ENCODE peak calls at places on chromosomes 12 and 14, in six cellular contexts. One of them, this sample, is unnamed.
A peak's percentile ranks its signal among the peaks of the same experiment; 100 is the strongest.

GRCh38 chr12:41645624-41646023 is 457.5 kb downstream of the PDZRN4 start:
- DNase-seq in mesenchymal stem cell: no peak
- DNase-seq in mesendoderm: no peak
- DNase-seq in IMR-90: no peak
- DNase-seq in trophoblast cell: no peak
- DNase-seq in H9: no peak
- DNase-seq in this sample: no peak

GRCh38 chr12:122471324-122472226 is 29.2 kb downstream of the ZCCHC8 start:
- DNase-seq in H9: no peak
- DNase-seq in IMR-90: peak; percentile 84
- DNase-seq in mesenchymal stem cell: peak; percentile 82
- DNase-seq in mesendoderm: peak; percentile 64
- DNase-seq in trophoblast cell: peak; percentile 35
- DNase-seq in this sample: peak; percentile 30

GRCh38 chr14:28767851-28768548 is 1.4 kb downstream of the FOXG1 start:
- DNase-seq in trophoblast cell: no peak
- DNase-seq in IMR-90: no peak
- DNase-seq in mesenchymal stem cell: no peak
- DNase-seq in H9: peak; percentile 90
- DNase-seq in mesendoderm: peak; percentile 92
- DNase-seq in this sample: no peak

GRCh38 chr14:69013943-69014782 is 35.1 kb upstream of the ACTN1 start:
- DNase-seq in trophoblast cell: no peak
- DNase-seq in IMR-90: peak; percentile 83
- DNase-seq in mesenchymal stem cell: peak; percentile 90
- DNase-seq in mesendoderm: peak; percentile 62
- DNase-seq in H9: peak; percentile 86
- DNase-seq in this sample: no peak

GRCh38 chr12:6262635-6263034 is 47.8 kb upstream of the PLEKHG6 start:
- DNase-seq in mesendoderm: no peak
- DNase-seq in IMR-90: no peak
- DNase-seq in mesenchymal stem cell: no peak
- DNase-seq in trophoblast cell: peak; percentile 17
- DNase-seq in H9: no peak
- DNase-seq in this sample: no peak

GRCh38 chr14:33120341-33120740 is 181.7 kb downstream of the NPAS3 start:
- DNase-seq in H9: no peak
- DNase-seq in trophoblast cell: no peak
- DNase-seq in mesenchymal stem cell: peak; percentile 92
- DNase-seq in IMR-90: no peak
- DNase-seq in mesendoderm: no peak
- DNase-seq in this sample: no peak

GRCh38 chr14:45212231-45212630 is 40.8 kb downstream of the MIS18BP1 start:
- DNase-seq in H9: no peak
- DNase-seq in IMR-90: no peak
- DNase-seq in mesenchymal stem cell: no peak
- DNase-seq in mesendoderm: peak; percentile 81
- DNase-seq in trophoblast cell: no peak
- DNase-seq in this sample: no peak

GRCh38 chr12:121598672-121599287 is 18.0 kb upstream of the KDM2B start:
- DNase-seq in IMR-90: no peak
- DNase-seq in H9: no peak
- DNase-seq in mesenchymal stem cell: no peak
- DNase-seq in mesendoderm: no peak
- DNase-seq in trophoblast cell: no peak
- DNase-seq in this sample: no peak

GRCh38 chr12:116636636-116637519 is 77.7 kb downstream of the MAP1LC3B2 start:
- DNase-seq in H9: no peak
- DNase-seq in IMR-90: no peak
- DNase-seq in trophoblast cell: no peak
- DNase-seq in mesendoderm: no peak
- DNase-seq in mesenchymal stem cell: no peak
- DNase-seq in this sample: no peak

GRCh38 chr14:58414845-58415244 is 12.5 kb downstream of the TIMM9 start:
- DNase-seq in mesendoderm: peak; percentile 79
- DNase-seq in mesenchymal stem cell: no peak
- DNase-seq in H9: no peak
- DNase-seq in IMR-90: no peak
- DNase-seq in trophoblast cell: no peak
- DNase-seq in this sample: no peak

GRCh38 chr12:93000026-93000425 is 70.9 kb upstream of the EEA1 start:
- DNase-seq in IMR-90: no peak
- DNase-seq in mesendoderm: no peak
- DNase-seq in H9: no peak
- DNase-seq in trophoblast cell: peak; percentile 45
- DNase-seq in mesenchymal stem cell: no peak
- DNase-seq in this sample: no peak

GRCh38 chr12:54588110-54588831 is at the start of gene PPP1R1A:
- DNase-seq in IMR-90: no peak
- DNase-seq in trophoblast cell: no peak
- DNase-seq in mesendoderm: peak; percentile 26
- DNase-seq in mesenchymal stem cell: no peak
- DNase-seq in H9: peak; percentile 71
- DNase-seq in this sample: peak; percentile 31

GRCh38 chr14:99475179-99475578 is 5.5 kb downstream of the SETD3 start:
- DNase-seq in trophoblast cell: peak; percentile 46
- DNase-seq in IMR-90: no peak
- DNase-seq in H9: no peak
- DNase-seq in mesenchymal stem cell: no peak
- DNase-seq in mesendoderm: peak; percentile 48
- DNase-seq in this sample: no peak

GRCh38 chr14:65434216-65434850 is 21.8 kb downstream of the FUT8 start:
- DNase-seq in trophoblast cell: no peak
- DNase-seq in mesenchymal stem cell: no peak
- DNase-seq in H9: no peak
- DNase-seq in IMR-90: no peak
- DNase-seq in mesendoderm: peak; percentile 90
- DNase-seq in this sample: no peak

GRCh38 chr12:107580750-107581529 is 104.7 kb upstream of the PWP1 start:
- DNase-seq in mesendoderm: peak; percentile 17
- DNase-seq in IMR-90: no peak
- DNase-seq in trophoblast cell: no peak
- DNase-seq in H9: peak; percentile 65
- DNase-seq in mesenchymal stem cell: no peak
- DNase-seq in this sample: peak; percentile 9

GRCh38 chr12:57031228-57031670 is 14.9 kb upstream of the TAC3 start:
- DNase-seq in H9: no peak
- DNase-seq in trophoblast cell: no peak
- DNase-seq in IMR-90: no peak
- DNase-seq in mesendoderm: peak; percentile 45
- DNase-seq in mesenchymal stem cell: no peak
- DNase-seq in this sample: no peak

GRCh38 chr12:2052861-2053674 is at the start of gene CACNA1C:
- DNase-seq in IMR-90: peak; percentile 66
- DNase-seq in mesendoderm: peak; percentile 75
- DNase-seq in trophoblast cell: peak; percentile 19
- DNase-seq in H9: peak; percentile 79
- DNase-seq in mesenchymal stem cell: peak; percentile 66
- DNase-seq in this sample: peak; percentile 68

GRCh38 chr12:76631741-76632140 is 72.2 kb upstream of the OSBPL8 start:
- DNase-seq in trophoblast cell: peak; percentile 45
- DNase-seq in H9: no peak
- DNase-seq in mesendoderm: no peak
- DNase-seq in IMR-90: no peak
- DNase-seq in mesenchymal stem cell: no peak
- DNase-seq in this sample: no peak
- H2BK120ac ChIP-seq in trophoblast cell: no peak overlapping the region
- H2BK120ac ChIP-seq in H9: no peak overlapping the region
- H2BK120ac ChIP-seq in mesendoderm: no peak overlapping the region
- H2BK120ac ChIP-seq in IMR-90: no peak overlapping the region
- H2BK120ac ChIP-seq in mesenchymal stem cell: no peak overlapping the region
- H2BK120ac ChIP-seq in this sample: no peak overlapping the region

GRCh38 chr14:73234586-73235394 is 2.5 kb upstream of the PAPLN start:
- DNase-seq in IMR-90: no peak
- DNase-seq in trophoblast cell: no peak
- DNase-seq in mesenchymal stem cell: no peak
- DNase-seq in H9: no peak
- DNase-seq in mesendoderm: no peak
- DNase-seq in this sample: no peak
- H2BK120ac ChIP-seq in IMR-90: no peak overlapping the region
- H2BK120ac ChIP-seq in trophoblast cell: no peak overlapping the region
- H2BK120ac ChIP-seq in mesenchymal stem cell: no peak overlapping the region
- H2BK120ac ChIP-seq in H9: no peak overlapping the region
- H2BK120ac ChIP-seq in mesendoderm: no peak overlapping the region
- H2BK120ac ChIP-seq in this sample: peak overlapping the region; percentile 16

GRCh38 chr12:119384340-119384739 is 49.8 kb downstream of the CCDC60 start:
- DNase-seq in mesendoderm: no peak
- DNase-seq in mesenchymal stem cell: no peak
- DNase-seq in IMR-90: no peak
- DNase-seq in trophoblast cell: no peak
- DNase-seq in H9: no peak
- DNase-seq in this sample: no peak
- H2BK120ac ChIP-seq in mesendoderm: no peak overlapping the region
- H2BK120ac ChIP-seq in mesenchymal stem cell: no peak overlapping the region
- H2BK120ac ChIP-seq in IMR-90: no peak overlapping the region
- H2BK120ac ChIP-seq in trophoblast cell: no peak overlapping the region
- H2BK120ac ChIP-seq in H9: no peak overlapping the region
- H2BK120ac ChIP-seq in this sample: no peak overlapping the region

GRCh38 chr12:113586461-113586860 is 114.8 kb upstream of the LHX5 start:
- DNase-seq in mesenchymal stem cell: no peak
- DNase-seq in IMR-90: no peak
- DNase-seq in trophoblast cell: no peak
- DNase-seq in mesendoderm: no peak
- DNase-seq in H9: no peak
- DNase-seq in this sample: no peak
- H2BK120ac ChIP-seq in mesenchymal stem cell: no peak overlapping the region
- H2BK120ac ChIP-seq in IMR-90: no peak overlapping the region
- H2BK120ac ChIP-seq in trophoblast cell: no peak overlapping the region
- H2BK120ac ChIP-seq in mesendoderm: no peak overlapping the region
- H2BK120ac ChIP-seq in H9: no peak overlapping the region
- H2BK120ac ChIP-seq in this sample: no peak overlapping the region

DNA sequence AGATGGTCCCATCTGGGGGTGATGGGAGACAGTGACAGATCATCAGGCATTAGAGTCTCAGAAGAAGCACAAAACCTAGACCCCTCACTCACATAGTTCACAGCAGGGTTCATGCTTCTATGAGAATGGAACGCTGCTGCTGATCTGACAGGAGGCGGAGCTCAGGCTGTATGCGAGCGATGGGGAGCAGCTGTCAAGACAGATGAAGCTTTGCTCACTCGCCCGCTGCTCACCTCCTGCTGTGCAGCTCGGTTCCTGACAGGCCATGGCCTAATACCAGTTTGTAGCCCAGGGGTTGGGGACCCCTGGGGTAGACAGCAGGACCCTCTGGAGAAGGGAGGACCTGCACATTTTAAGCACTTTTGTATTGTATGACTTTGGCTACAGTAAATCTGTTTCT is 111.2 kb downstream of the LGMN start:
- DNase-seq in IMR-90: peak; percentile 52
- DNase-seq in trophoblast cell: no peak
- DNase-seq in mesendoderm: peak; percentile 75
- DNase-seq in mesenchymal stem cell: peak; percentile 47
- DNase-seq in H9: peak; percentile 37
- DNase-seq in this sample: peak; percentile 33
- H2BK120ac ChIP-seq in IMR-90: no peak overlapping the region
- H2BK120ac ChIP-seq in trophoblast cell: no peak overlapping the region
- H2BK120ac ChIP-seq in mesendoderm: no peak overlapping the region
- H2BK120ac ChIP-seq in mesenchymal stem cell: no peak overlapping the region
- H2BK120ac ChIP-seq in H9: no peak overlapping the region
- H2BK120ac ChIP-seq in this sample: no peak overlapping the region

GRCh38 chr12:124567035-124567672 is at the start of gene NCOR2:
- DNase-seq in IMR-90: no peak
- DNase-seq in trophoblast cell: no peak
- DNase-seq in mesendoderm: peak; percentile 47
- DNase-seq in mesenchymal stem cell: no peak
- DNase-seq in H9: no peak
- DNase-seq in this sample: no peak
- H2BK120ac ChIP-seq in IMR-90: peak within 1 kb of the TSS; percentile 98
- H2BK120ac ChIP-seq in trophoblast cell: peak within 1 kb of the TSS; percentile 99
- H2BK120ac ChIP-seq in mesendoderm: peak within 1 kb of the TSS; percentile 69
- H2BK120ac ChIP-seq in mesenchymal stem cell: peak within 1 kb of the TSS; percentile 98
- H2BK120ac ChIP-seq in H9: no peak within 1 kb of the TSS
- H2BK120ac ChIP-seq in this sample: peak within 1 kb of the TSS; percentile 76

GRCh38 chr12:53214221-53214620 is 7.2 kb upstream of the ITGB7 start:
- DNase-seq in mesendoderm: no peak
- DNase-seq in trophoblast cell: no peak
- DNase-seq in H9: no peak
- DNase-seq in mesenchymal stem cell: no peak
- DNase-seq in IMR-90: no peak
- DNase-seq in this sample: no peak
- H2BK120ac ChIP-seq in mesendoderm: no peak overlapping the region
- H2BK120ac ChIP-seq in trophoblast cell: no peak overlapping the region
- H2BK120ac ChIP-seq in H9: no peak overlapping the region
- H2BK120ac ChIP-seq in mesenchymal stem cell: no peak overlapping the region
- H2BK120ac ChIP-seq in IMR-90: no peak overlapping the region
- H2BK120ac ChIP-seq in this sample: no peak overlapping the region

This sample was measured in neuronal stem cell.